ENCODE peak calls at places on chromosomes 4 and X, in five cellular contexts. U is ELR, E is cerebellum, F is HT-29, K is bronchial epithelial cell. J is an unnamed sample.
A peak's percentile ranks its signal among the peaks of the same experiment; 100 is the strongest.

GRCh38 chr4:89172865-89173264 is 61.5 kb downstream of the TIGD2 start:
- DNase-seq in U (no peak), E (no peak), F (no peak), K (no peak), J (no peak)

GRCh38 chr4:118273642-118274041 is 79.2 kb downstream of the PRSS12 start:
- DNase-seq in U (no peak), E (no peak), F (no peak), K (no peak), J (no peak)

GRCh38 chrX:106707771-106708454 is 18.6 kb upstream of the RNF128 start:
- DNase-seq in U (peak; percentile 89), E (no peak), F (peak; percentile 54), K (peak; percentile 95), J (peak; percentile 63)

GRCh38 chrX:40392599-40392998 is 188.2 kb upstream of the ATP6AP2 start:
- DNase-seq in U (no peak), E (no peak), F (no peak), K (no peak), J (no peak)

GRCh38 chr4:102761478-102761790 is 666 bp upstream of the MANBA start:
- DNase-seq in U (peak; percentile 31), E (peak; percentile 39), F (no peak), K (peak; percentile 7), J (peak; percentile 29)

GRCh38 chrX:44143061-44143602 is 169.9 kb upstream of the NDP start:
- DNase-seq in U (peak; percentile 4), E (no peak), F (no peak), K (peak; percentile 2), J (no peak)

GRCh38 chrX:45850197-45850774 is 649.6 kb upstream of the DIPK2B start:
- DNase-seq in U (peak; percentile 37), E (no peak), F (peak; percentile 54), K (peak; percentile 20), J (no peak)

GRCh38 chr4:142406917-142407501 is 439.1 kb downstream of the INPP4B start:
- DNase-seq in U (peak; percentile 19), E (no peak), F (no peak), K (no peak), J (no peak)

GRCh38 chrX:1582686-1583437 is 8.5 kb upstream of the AKAP17A start:
- DNase-seq in U (peak; percentile 93), E (no peak), F (peak; percentile 22), K (peak; percentile 70), J (no peak)

GRCh38 chrX:63250253-63250868 is 100.8 kb downstream of the SPIN4 start:
- DNase-seq in U (peak; percentile 77), E (peak; percentile 5), F (peak; percentile 88), K (peak; percentile 69), J (peak; percentile 21)

GRCh38 chrX:17860179-17860780 is 818 bp downstream of the RAI2 start:
- DNase-seq in U (no peak), E (no peak), F (no peak), K (no peak), J (peak; percentile 30)

GRCh38 chr4:168437192-168437938 is 42.9 kb downstream of the DDX60L start:
- DNase-seq in U (no peak), E (no peak), F (no peak), K (peak; percentile 60), J (no peak)

GRCh38 chr4:99117876-99118693 is 26.0 kb downstream of the ADH4 start:
- DNase-seq in U (peak; percentile 30), E (no peak), F (peak; percentile 39), K (peak; percentile 34), J (no peak)

GRCh38 chrX:12011075-12011474 is 127.2 kb upstream of the FRMPD4 start:
- DNase-seq in U (peak; percentile 82), E (no peak), F (no peak), K (peak; percentile 90), J (no peak)

GRCh38 chr4:28167411-28167810 is 1306.8 kb downstream of the STIM2 start:
- DNase-seq in U (peak; percentile 53), E (no peak), F (no peak), K (peak; percentile 85), J (no peak)

GRCh38 chr4:7699040-7699439 is 240.6 kb downstream of the AFAP1 start:
- DNase-seq in U (peak; percentile 64), E (no peak), F (peak; percentile 1), K (no peak), J (peak; percentile 91)

GRCh38 chr4:97576955-97577354 is 566.3 kb downstream of the STPG2 start:
- DNase-seq in U (no peak), E (no peak), F (no peak), K (no peak), J (no peak)

GRCh38 chr4:188110741-188111458 is 1.5 kb upstream of the TRIML2 start:
- DNase-seq in U (peak; percentile 49), E (no peak), F (no peak), K (peak; percentile 62), J (no peak)

GRCh38 chrX:73447311-73447794 is 500 bp downstream of the CDX4 start:
- DNase-seq in U (no peak), E (no peak), F (no peak), K (no peak), J (no peak)

GRCh38 chrX:45191383-45191782 is 9.3 kb downstream of the DIPK2B start:
- DNase-seq in U (no peak), E (no peak), F (no peak), K (no peak), J (no peak)

GRCh38 chr4:77538144-77538543 is 67.5 kb upstream of the CXCL13 start:
- DNase-seq in U (peak; percentile 45), E (no peak), F (peak; percentile 39), K (peak; percentile 98), J (peak; percentile 62)

GRCh38 chrX:19085975-19086772 is 36.1 kb downstream of the ADGRG2 start:
- DNase-seq in U (no peak), E (no peak), F (no peak), K (no peak), J (no peak)

GRCh38 chrX:155070038-155070437 is 898 bp downstream of the CMC4 start:
- DNase-seq in U (peak; percentile 23), E (no peak), F (peak; percentile 24), K (no peak), J (no peak)

GRCh38 chrX:97229318-97229717 is 345.6 kb downstream of the RPA4 start:
- DNase-seq in U (no peak), E (no peak), F (no peak), K (no peak), J (no peak)

GRCh38 chr4:98928131-98928504 is 815 bp downstream of the EIF4E start:
- DNase-seq in U (peak; percentile 86), E (peak; percentile 71), F (peak; percentile 81), K (peak; percentile 72), J (peak; percentile 82)

GRCh38 chrX:129779747-129780146 is at the start of gene SASH3:
- DNase-seq in U (no peak), E (no peak), F (no peak), K (no peak), J (no peak)

GRCh38 chr4:37890501-37891220 is at the start of gene TBC1D1:
- DNase-seq in U (peak; percentile 33), E (peak; percentile 56), F (peak; percentile 51), K (no peak), J (peak; percentile 31)

GRCh38 chrX:141467442-141467841 is 117.1 kb downstream of the SPANXA1 start:
- DNase-seq in U (peak; percentile 17), E (no peak), F (peak; percentile 36), K (peak; percentile 1), J (no peak)

GRCh38 chrX:13103111-13103913 is 58.9 kb upstream of the FAM9C start:
- DNase-seq in U (peak; percentile 53), E (no peak), F (no peak), K (peak; percentile 66), J (no peak)

GRCh38 chr4:168769416-168769815 is 240.6 kb downstream of the CBR4 start:
- DNase-seq in U (peak; percentile 57), E (no peak), F (no peak), K (peak; percentile 58), J (no peak)

GRCh38 chr4:11805837-11806236 is 377.1 kb upstream of the HS3ST1 start:
- DNase-seq in U (no peak), E (peak; percentile 19), F (peak; percentile 79), K (peak; percentile 59), J (no peak)

GRCh38 chr4:7539659-7540058 is 104.9 kb upstream of the PSAPL1 start:
- DNase-seq in U (peak; percentile 80), E (no peak), F (no peak), K (no peak), J (no peak)

GRCh38 chrX:66728818-66729271 is 90.0 kb upstream of the EDA2R start:
- DNase-seq in U (peak; percentile 71), E (no peak), F (peak; percentile 75), K (peak; percentile 54), J (peak; percentile 67)

GRCh38 chrX:109826954-109827708 is 94.1 kb upstream of the ACSL4 start:
- DNase-seq in U (peak; percentile 84), E (no peak), F (peak; percentile 28), K (peak; percentile 57), J (peak; percentile 60)

GRCh38 chrX:29110041-29110440 is 522.8 kb downstream of the IL1RAPL1 start:
- DNase-seq in U (no peak), E (no peak), F (no peak), K (no peak), J (no peak)

GRCh38 chr4:139455187-139455586 is 1.3 kb downstream of the RAB33B start:
- DNase-seq in U (no peak), E (no peak), F (peak; percentile 48), K (no peak), J (no peak)

GRCh38 chr4:183838987-183839712 is 66.0 kb upstream of the STOX2 start:
- DNase-seq in U (peak; percentile 18), E (no peak), F (peak; percentile 14), K (peak; percentile 32), J (no peak)